ENCODE peak calls at places on chromosomes 16 and 17, in eight cellular contexts. J is HuH-7.5; G is stimulated activated CD8-positive, alpha-beta memory T cell treated with anti-CD3 and anti-CD28 coated beads, Interleukin-15, amount 100 ng/mL, for 1 hour; A is non-pigmented ciliary epithelial cell; K is stimulated activated CD4-positive, alpha-beta T cell treated with anti-CD3 and anti-CD28 coated beads, Interleukin-2, amount 100 ng/mL, for 24 hours; H is epithelial cell of prostate; Y is M059J; Q is upper lobe of right lung. X is an unnamed sample.

GRCh38 chr17:19487009-19487600 is 46.5 kb upstream of the SLC47A1 start:
- DNase-seq in Q (peak), Y (no peak), J (no peak), K (no peak), A (no peak), H (no peak), G (no peak), X (no peak)

GRCh38 chr16:674968-675883 is at the start of gene RHBDL1:
- DNase-seq in G (no peak), K (no peak), Q (no peak), H (no peak), Y (no peak), A (no peak), J (peak), X (no peak)

GRCh38 chr16:59758848-59759247 is 1024.7 kb upstream of the GOT2 start:
- DNase-seq in H (peak), K (no peak), Y (peak), Q (no peak), J (no peak), A (no peak), G (no peak), X (no peak)

GRCh38 chr16:23072084-23072599 is 77.1 kb downstream of the USP31 start:
- DNase-seq in K (no peak), Q (peak), H (peak), G (no peak), A (peak), J (no peak), Y (peak), X (no peak)

GRCh38 chr16:49503242-49504022 is 129.8 kb downstream of the C16orf78 start:
- DNase-seq in Y (no peak), A (no peak), K (no peak), G (no peak), H (no peak), J (no peak), Q (no peak), X (no peak)

GRCh38 chr17:70519300-70519699 is 350.0 kb downstream of the KCNJ2 start:
- DNase-seq in Y (no peak), A (no peak), H (no peak), G (no peak), K (no peak), J (no peak), Q (no peak), X (no peak)

GRCh38 chr16:85284138-85284897 is 172.0 kb upstream of the CIBAR2 start:
- DNase-seq in Y (no peak), A (no peak), J (no peak), Q (no peak), K (no peak), H (no peak), G (no peak), X (no peak)

GRCh38 chr16:14003119-14003570 is 68.0 kb upstream of the MRTFB start:
- DNase-seq in Q (peak), J (no peak), H (no peak), Y (peak), K (no peak), G (no peak), A (no peak), X (no peak)

GRCh38 chr17:14214271-14214670 is 22.4 kb downstream of the CDRT15 start:
- DNase-seq in K (no peak), Q (no peak), H (no peak), J (no peak), A (no peak), Y (peak), G (no peak), X (peak)

GRCh38 chr16:71645450-71645849 is 19.5 kb downstream of the MARVELD3 start:
- DNase-seq in J (peak), K (no peak), Y (peak), G (no peak), A (no peak), Q (no peak), H (no peak), X (no peak)

GRCh38 chr16:68232335-68232734 is 3.6 kb downstream of the ESRP2 start:
- DNase-seq in Q (peak), A (no peak), G (no peak), K (no peak), Y (no peak), H (no peak), J (no peak), X (no peak)

GRCh38 chr17:58513913-58514794 is at the start of gene MTMR4:
- DNase-seq in A (no peak), H (no peak), J (peak), Q (peak), G (peak), K (peak), Y (peak), X (peak)

GRCh38 chr16:74480150-74481029 is 59.1 kb upstream of the CLEC18B start:
- DNase-seq in H (no peak), A (no peak), Q (no peak), J (peak), Y (peak), G (no peak), K (no peak), X (no peak)

GRCh38 chr16:23171234-23171948 is 11.2 kb upstream of the SCNN1G start:
- DNase-seq in K (no peak), J (no peak), Y (peak), H (no peak), G (no peak), Q (no peak), A (no peak), X (peak)

GRCh38 chr17:45923511-45924268 is 29.3 kb downstream of the MAPT start:
- DNase-seq in Q (no peak), H (no peak), A (no peak), Y (peak), G (no peak), K (no peak), J (no peak), X (no peak)

GRCh38 chr16:53056528-53056881 is 1.7 kb downstream of the CHD9 start:
- DNase-seq in Y (peak), K (no peak), H (no peak), J (no peak), Q (no peak), G (no peak), A (no peak), X (no peak)

GRCh38 chr17:45052052-45052772 is 780 bp upstream of the DCAKD start:
- DNase-seq in K (peak), Q (no peak), H (no peak), J (no peak), G (no peak), Y (peak), A (no peak), X (no peak)

GRCh38 chr16:19691161-19691850 is 26.7 kb downstream of the KNOP1 start:
- DNase-seq in H (no peak), Q (no peak), Y (peak), G (no peak), J (no peak), A (no peak), K (no peak), X (no peak)

GRCh38 chr17:79936661-79937434 is 97.6 kb upstream of the CBX4 start:
- DNase-seq in Y (no peak), J (no peak), G (no peak), H (no peak), Q (no peak), K (no peak), A (no peak), X (no peak)

GRCh38 chr17:75894049-75894742 is 2.6 kb downstream of the TRIM65 start:
- DNase-seq in H (no peak), J (no peak), K (no peak), Y (no peak), A (no peak), G (no peak), Q (peak), X (no peak)

GRCh38 chr17:40819528-40820125 is 2.8 kb downstream of the KRT10 start:
- DNase-seq in K (no peak), Y (peak), G (no peak), A (no peak), Q (no peak), J (peak), H (no peak), X (no peak)

GRCh38 chr17:726331-726919 is 6.0 kb upstream of the TLCD3A start:
- DNase-seq in J (no peak), Y (no peak), G (no peak), Q (no peak), A (no peak), K (no peak), H (no peak), X (no peak)

GRCh38 chr16:3656491-3657468 is 2.3 kb downstream of the DNASE1 start:
- DNase-seq in G (no peak), Q (peak), H (no peak), Y (peak), K (peak), J (no peak), A (no peak), X (no peak)

GRCh38 chr17:27315322-27315721 is 21.4 kb downstream of the WSB1 start:
- DNase-seq in G (no peak), Y (peak), A (peak), K (no peak), J (no peak), Q (peak), H (no peak), X (no peak)

GRCh38 chr16:70588565-70588964 is 57.8 kb upstream of the IL34 start:
- DNase-seq in G (no peak), H (no peak), A (no peak), J (no peak), K (no peak), Y (peak), Q (no peak), X (no peak)

GRCh38 chr17:83075270-83075880 is 4.0 kb upstream of the METRNL start:
- DNase-seq in Q (no peak), A (no peak), K (no peak), G (no peak), Y (no peak), J (no peak), H (no peak), X (no peak)

GRCh38 chr17:46139365-46140210 is 53.6 kb downstream of the KANSL1 start:
- DNase-seq in A (no peak), G (no peak), Q (no peak), K (no peak), H (no peak), Y (no peak), J (no peak), X (no peak)

X was measured in HS-5.